ENCODE peak calls at places on chromosomes 1 and 21, in five cellular contexts. M, N, H, S and O are unnamed samples.

GRCh38 chr1:11337536-11338350 is 64.7 kb downstream of the UBIAD1 start:
- DNase-seq in M (peak; percentile 77), N (peak; percentile 30), H (no peak), S (peak; percentile 60), O (no peak)

GRCh38 chr1:37931148-37931492 is 15.7 kb downstream of the INPP5B start:
- DNase-seq in M (peak; percentile 27), N (peak; percentile 43), H (no peak), S (no peak), O (no peak)

GRCh38 chr1:153565529-153566374 is at the start of gene S100A2:
- DNase-seq in M (peak; percentile 79), N (peak; percentile 91), H (peak; percentile 96), S (no peak), O (no peak)

GRCh38 chr1:220702733-220703704 is 12.9 kb downstream of the C1orf115 start:
- DNase-seq in M (no peak), N (no peak), H (no peak), S (no peak), O (no peak)

GRCh38 chr1:28287315-28287714 is 28.0 kb downstream of the SESN2 start:
- DNase-seq in M (no peak), N (no peak), H (no peak), S (no peak), O (no peak)

GRCh38 chr21:44828362-44829056 is 10.6 kb upstream of the SUMO3 start:
- DNase-seq in M (no peak), N (no peak), H (no peak), S (no peak), O (no peak)

GRCh38 chr1:54582566-54583306 is 34.7 kb downstream of the ACOT11 start:
- DNase-seq in M (no peak), N (no peak), H (no peak), S (no peak), O (no peak)

GRCh38 chr1:171999756-172000155 is 158.5 kb downstream of the DNM3 start:
- DNase-seq in M (no peak), N (no peak), H (peak; percentile 61), S (no peak), O (no peak)

GRCh38 chr1:19360026-19360813 is 48.1 kb downstream of the SLC66A1 start:
- DNase-seq in M (no peak), N (no peak), H (no peak), S (no peak), O (no peak)

GRCh38 chr1:205291577-205291976 is 30.0 kb downstream of the NUAK2 start:
- DNase-seq in M (peak; percentile 31), N (no peak), H (no peak), S (no peak), O (no peak)

GRCh38 chr1:31708324-31708723 is 4.5 kb upstream of the COL16A1 start:
- DNase-seq in M (no peak), N (no peak), H (peak; percentile 47), S (no peak), O (no peak)

GRCh38 chr1:1085911-1086841 is 12.1 kb upstream of the RNF223 start:
- DNase-seq in M (peak; percentile 7), N (no peak), H (no peak), S (no peak), O (no peak)

GRCh38 chr1:171819946-171820345 is 21.4 kb upstream of the DNM3 start:
- DNase-seq in M (no peak), N (no peak), H (no peak), S (no peak), O (no peak)

GRCh38 chr1:158943059-158943458 is 11.7 kb downstream of the PYHIN1 start:
- DNase-seq in M (no peak), N (no peak), H (no peak), S (no peak), O (no peak)

GRCh38 chr21:35138665-35139381 is 89.7 kb upstream of the RUNX1 start:
- DNase-seq in M (peak; percentile 79), N (no peak), H (peak; percentile 100), S (no peak), O (peak; percentile 13)

GRCh38 chr1:165898837-165899236 is 71.4 kb downstream of the UCK2 start:
- DNase-seq in M (no peak), N (no peak), H (peak; percentile 99), S (no peak), O (no peak)

GRCh38 chr1:234132799-234133198 is 228.3 kb downstream of the SLC35F3 start:
- DNase-seq in M (no peak), N (no peak), H (no peak), S (no peak), O (no peak)

GRCh38 chr1:91900538-91900937 is 14.6 kb upstream of the TGFBR3 start:
- DNase-seq in M (no peak), N (no peak), H (peak; percentile 95), S (no peak), O (no peak)

GRCh38 chr1:58814251-58815068 is 30.6 kb upstream of the JUN start:
- DNase-seq in M (no peak), N (peak; percentile 81), H (peak; percentile 75), S (no peak), O (no peak)

GRCh38 chr1:110188116-110188618 is 21.9 kb upstream of the KCNC4 start:
- DNase-seq in M (no peak), N (no peak), H (peak; percentile 34), S (no peak), O (no peak)